ENCODE peak calls at places on chromosomes 13 and 19, in four cellular contexts. U is GM12865, Z is GM23338, B is neural progenitor cell. C is an unnamed sample.

GRCh38 chr13:113063091-113063491 is 42.5 kb upstream of the F7 start:
- DNase-seq in U (no peak), Z (no peak), B (no peak), C (no peak)

GRCh38 chr13:88643233-88643632 is 972.1 kb downstream of the SLITRK5 start:
- DNase-seq in U (no peak), Z (peak), B (no peak), C (no peak)

GRCh38 chr19:36060430-36060829 is 5.7 kb downstream of the WDR62 start:
- DNase-seq in U (peak), Z (peak), B (peak), C (no peak)

GRCh38 chr19:56837492-56837891 is 3.0 kb downstream of the PEG3 start:
- DNase-seq in U (no peak), Z (no peak), B (no peak), C (no peak)

GRCh38 chr13:35489050-35489449 is 12.6 kb upstream of the MAB21L1 start:
- DNase-seq in U (no peak), Z (no peak), B (no peak), C (no peak)

GRCh38 chr13:111485491-111486250 is 165.2 kb downstream of the TEX29 start:
- DNase-seq in U (no peak), Z (no peak), B (no peak), C (peak)

GRCh38 chr13:50125556-50126377 is 110.5 kb downstream of the KCNRG start:
- DNase-seq in U (peak), Z (peak), B (peak), C (peak)

GRCh38 chr13:79589605-79590511 is 108.9 kb downstream of the NDFIP2 start:
- DNase-seq in U (peak), Z (no peak), B (no peak), C (no peak)

GRCh38 chr13:79365981-79366380 is 40.1 kb downstream of the RBM26 start:
- DNase-seq in U (no peak), Z (no peak), B (no peak), C (no peak)

GRCh38 chr13:110964229-110965037 is 49.6 kb upstream of the ANKRD10 start:
- DNase-seq in U (no peak), Z (no peak), B (no peak), C (no peak)

GRCh38 chr13:46339035-46339666 is 47.9 kb downstream of the RUBCNL start:
- DNase-seq in U (peak), Z (no peak), B (no peak), C (no peak)

GRCh38 chr13:93862259-93862658 is 617.2 kb downstream of the DCT start:
- DNase-seq in U (no peak), Z (no peak), B (no peak), C (no peak)

GRCh38 chr19:29665215-29665825 is at the start of gene PLEKHF1:
- DNase-seq in U (peak), Z (peak), B (peak), C (peak)

GRCh38 chr19:36686365-36687213 is 823 bp upstream of the ZNF567 start:
- DNase-seq in U (no peak), Z (peak), B (peak), C (no peak)

GRCh38 chr19:289651-290538 is 1.3 kb downstream of the PLPP2 start:
- DNase-seq in U (peak), Z (peak), B (no peak), C (no peak)

GRCh38 chr13:97692628-97693027 is 258.7 kb downstream of the RAP2A start:
- DNase-seq in U (no peak), Z (no peak), B (no peak), C (no peak)

GRCh38 chr19:47573076-47574026 is at the start of gene ZNF541:
- DNase-seq in U (no peak), Z (peak), B (no peak), C (no peak)

GRCh38 chr13:27919299-27919933 is 384 bp upstream of the PDX1 start:
- DNase-seq in U (peak), Z (no peak), B (no peak), C (no peak)

GRCh38 chr13:41502676-41503075 is 45.3 kb downstream of the RGCC start:
- DNase-seq in U (peak), Z (no peak), B (no peak), C (no peak)

GRCh38 chr13:110138009-110138699 is 168.8 kb downstream of the COL4A1 start:
- DNase-seq in U (peak), Z (peak), B (peak), C (no peak)

GRCh38 chr13:80009760-80010159 is 331.2 kb downstream of the SPRY2 start:
- DNase-seq in U (no peak), Z (no peak), B (no peak), C (no peak)

GRCh38 chr19:51188227-51188559 is 36.7 kb upstream of the CD33 start:
- DNase-seq in U (no peak), Z (no peak), B (no peak), C (no peak)

GRCh38 chr19:50315773-50316448 is 13.3 kb downstream of the KCNC3 start:
- DNase-seq in U (peak), Z (peak), B (peak), C (no peak)

GRCh38 chr13:28313579-28313978 is 175.2 kb downstream of the PAN3 start:
- DNase-seq in U (peak), Z (peak), B (peak), C (no peak)

GRCh38 chr13:41751277-41751676 is 209.6 kb downstream of the VWA8 start:
- DNase-seq in U (no peak), Z (no peak), B (no peak), C (no peak)

GRCh38 chr13:26628706-26629105 is 71.2 kb downstream of the WASF3 start:
- DNase-seq in U (peak), Z (peak), B (peak), C (no peak)

GRCh38 chr19:16041571-16042386 is 34.5 kb upstream of the TPM4 start:
- DNase-seq in U (peak), Z (peak), B (peak), C (peak)

GRCh38 chr13:49093376-49093775 is 117.7 kb downstream of the FNDC3A start:
- DNase-seq in U (no peak), Z (no peak), B (no peak), C (no peak)

GRCh38 chr19:52398091-52398461 is 427 bp downstream of the ZNF528 start:
- DNase-seq in U (no peak), Z (peak), B (peak), C (no peak)

GRCh38 chr19:41427647-41428480 is 690 bp upstream of the B3GNT8 start:
- DNase-seq in U (no peak), Z (peak), B (peak), C (no peak)

GRCh38 chr13:33483471-33483870 is 197.9 kb upstream of the STARD13 start:
- DNase-seq in U (no peak), Z (no peak), B (no peak), C (no peak)

GRCh38 chr13:94711561-94712286 is 621 bp downstream of the SOX21 start:
- DNase-seq in U (no peak), Z (peak), B (peak), C (no peak)

GRCh38 chr13:112032186-112032835 is 34.6 kb upstream of the SOX1 start:
- DNase-seq in U (no peak), Z (no peak), B (no peak), C (no peak)

GRCh38 chr13:76965759-76966421 is 17.6 kb downstream of the ACOD1 start:
- DNase-seq in U (no peak), Z (no peak), B (no peak), C (no peak)

GRCh38 chr19:45099465-45100201 is 6.7 kb downstream of the PPP1R37 start:
- DNase-seq in U (no peak), Z (no peak), B (peak), C (no peak)

DNA sequence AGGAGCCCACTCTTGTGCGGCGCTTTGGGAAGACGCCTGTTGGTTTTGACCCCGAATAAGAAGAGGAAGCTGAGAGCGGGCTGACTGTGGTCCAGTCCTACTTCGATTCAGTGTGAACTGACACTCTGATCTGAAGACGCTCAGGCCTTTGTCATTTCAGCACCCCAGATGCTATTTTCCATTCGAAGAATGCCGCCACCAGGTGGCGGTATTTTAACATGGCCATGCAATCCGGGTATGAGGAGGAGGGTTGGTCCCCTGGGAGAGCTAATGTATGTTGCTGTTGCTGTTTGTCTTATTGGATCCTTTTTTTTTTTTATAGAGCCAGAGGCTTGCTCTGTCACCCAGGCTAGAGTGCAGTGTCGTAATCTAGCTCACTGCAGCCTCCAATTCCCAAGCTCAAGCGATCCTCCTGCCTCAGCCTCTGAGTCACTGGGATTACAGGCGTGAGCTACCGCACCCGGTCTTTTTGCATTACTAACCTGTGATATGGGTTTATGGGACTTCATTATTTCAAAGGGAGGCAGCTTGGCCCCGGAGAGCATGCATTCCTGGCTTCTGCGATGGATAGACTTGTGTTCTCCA is 803 bp upstream of the TIMM44 start:
- DNase-seq in U (peak), Z (peak), B (peak), C (peak)
- TF ChIP-seq CTCF in U (peak), Z (peak), B (peak), C (peak)

GRCh38 chr19:33685541-33685940 is 63.8 kb downstream of the CHST8 start:
- DNase-seq in U (no peak), Z (no peak), B (no peak), C (no peak)

GRCh38 chr19:33684550-33685303 is 63.0 kb downstream of the CHST8 start:
- DNase-seq in U (no peak), Z (no peak), B (peak), C (no peak)

GRCh38 chr19:33681081-33681680 is 59.4 kb downstream of the CHST8 start:
- DNase-seq in U (no peak), Z (no peak), B (no peak), C (no peak)

GRCh38 chr19:33686246-33686645 is 64.5 kb downstream of the CHST8 start:
- DNase-seq in U (no peak), Z (no peak), B (no peak), C (no peak)

DNA sequence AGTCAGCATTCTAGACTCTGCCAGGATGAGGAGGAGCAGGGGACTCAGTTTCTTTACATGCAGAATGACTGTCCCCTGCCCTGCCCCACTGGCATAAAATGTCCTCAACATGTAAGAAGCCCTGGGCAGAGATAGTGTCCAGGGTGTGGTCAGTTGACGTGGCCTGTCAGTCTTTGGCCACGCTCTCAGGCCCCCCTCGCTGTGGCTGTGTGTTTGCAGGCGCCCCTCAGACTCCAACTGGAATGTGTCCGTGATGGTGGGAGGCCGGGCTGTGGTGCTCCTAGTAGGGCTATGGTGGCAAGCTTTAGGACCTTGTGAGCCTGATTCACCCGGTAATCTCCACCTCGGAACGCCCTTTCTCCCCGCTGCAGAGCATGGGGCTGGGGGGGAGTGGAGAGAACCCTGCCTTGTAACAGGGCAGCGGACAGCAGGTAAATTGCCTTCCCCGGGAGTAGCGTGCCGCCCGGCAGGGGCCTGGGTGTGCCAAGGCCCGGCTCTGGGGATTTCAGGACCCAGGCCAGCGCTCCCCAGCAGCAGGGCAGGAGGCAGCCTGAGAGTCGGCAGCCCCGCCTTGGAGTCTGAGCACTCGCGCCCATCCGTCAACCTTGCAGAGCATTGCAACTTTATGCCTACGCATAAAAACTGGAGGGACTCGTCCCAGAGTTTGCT is 62.3 kb downstream of the CHST8 start:
- DNase-seq in U (peak), Z (peak), B (peak), C (no peak)
- TF ChIP-seq CTCF in U (no peak), Z (no peak), B (no peak), C (no peak)

GRCh38 chr13:51780099-51780498 is 23.9 kb downstream of the DHRS12 start:
- DNase-seq in U (no peak), Z (no peak), B (no peak), C (no peak)

GRCh38 chr13:51784097-51784496 is 19.9 kb downstream of the DHRS12 start:
- DNase-seq in U (no peak), Z (no peak), B (no peak), C (no peak)

GRCh38 chr13:51782026-51782710 is 21.8 kb downstream of the DHRS12 start:
- DNase-seq in U (no peak), Z (no peak), B (no peak), C (no peak)

GRCh38 chr13:51783432-51784094 is 20.4 kb downstream of the DHRS12 start:
- DNase-seq in U (no peak), Z (no peak), B (no peak), C (no peak)

GRCh38 chr13:51781246-51782022 is 22.5 kb downstream of the DHRS12 start:
- DNase-seq in U (peak), Z (peak), B (peak), C (no peak)
- TF ChIP-seq CTCF in U (peak), Z (peak), B (peak), C (peak)

GRCh38 chr13:22173605-22174004 is 502.7 kb downstream of the FGF9 start:
- DNase-seq in U (no peak), Z (no peak), B (no peak), C (no peak)

GRCh38 chr13:22176968-22177545 is 506.2 kb downstream of the FGF9 start:
- DNase-seq in U (no peak), Z (no peak), B (no peak), C (no peak)

GRCh38 chr13:22175815-22176214 is 504.9 kb downstream of the FGF9 start:
- DNase-seq in U (no peak), Z (peak), B (no peak), C (no peak)

GRCh38 chr13:22178878-22179277 is 508.0 kb downstream of the FGF9 start:
- DNase-seq in U (no peak), Z (no peak), B (no peak), C (no peak)

DNA sequence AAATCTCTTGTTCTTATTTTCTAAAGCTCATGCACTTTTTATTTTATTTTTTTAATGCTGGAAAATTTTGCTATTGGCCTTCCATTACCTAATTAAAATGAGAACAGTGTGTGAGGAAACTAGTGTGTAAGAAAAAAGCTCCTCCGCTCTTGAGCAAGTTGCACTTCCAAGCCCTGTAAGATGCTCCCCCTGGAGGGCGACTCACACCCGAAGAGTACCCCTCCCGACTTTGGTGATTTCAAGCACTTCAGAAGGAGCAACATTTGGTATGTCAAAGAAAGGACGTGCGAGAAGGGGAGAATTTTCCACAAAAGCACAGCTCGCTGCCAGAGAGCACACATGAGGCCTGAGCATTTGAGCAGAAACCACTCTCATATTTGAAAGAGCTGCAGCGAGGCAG is 504.3 kb downstream of the FGF9 start:
- DNase-seq in U (no peak), Z (peak), B (no peak), C (no peak)
- TF ChIP-seq CTCF in U (no peak), Z (peak), B (peak), C (no peak)

GRCh38 chr19:46347572-46347883 is 641 bp downstream of the PPP5C start:
- DNase-seq in U (no peak), Z (no peak), B (no peak), C (no peak)
- TF ChIP-seq CTCF in U (no peak), Z (no peak), B (no peak), C (peak)

DNA sequence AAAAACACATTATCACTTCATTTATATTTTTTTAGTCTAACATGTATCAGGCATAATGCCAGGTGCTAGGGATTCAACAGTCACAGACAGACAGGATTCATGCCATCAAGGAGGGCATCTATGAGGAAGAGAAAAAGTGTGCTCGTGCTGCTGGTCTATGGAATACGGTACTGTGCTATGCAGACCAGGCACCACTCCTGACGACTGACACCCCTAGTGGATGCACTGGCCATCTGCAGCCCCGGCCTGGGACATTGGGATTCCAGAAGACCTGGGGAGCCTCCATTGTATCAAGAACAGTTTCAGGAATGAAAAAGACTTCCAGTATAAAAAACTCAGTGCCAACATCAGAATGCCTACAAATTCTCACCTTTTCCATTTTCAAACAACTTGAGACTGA is 94.0 kb downstream of the KLF12 start:
- DNase-seq in U (peak), Z (peak), B (peak), C (no peak)
- TF ChIP-seq CTCF in U (peak), Z (peak), B (peak), C (peak)

GRCh38 chr19:13804830-13805683 is 9.8 kb downstream of the ZSWIM4 start:
- DNase-seq in U (no peak), Z (peak), B (peak), C (no peak)
- TF ChIP-seq CTCF in U (no peak), Z (peak), B (peak), C (peak)

GRCh38 chr19:34539396-34539795 is 57.8 kb downstream of the WTIP start:
- DNase-seq in U (no peak), Z (no peak), B (no peak), C (no peak)

GRCh38 chr19:34540811-34541557 is 59.4 kb downstream of the WTIP start:
- DNase-seq in U (no peak), Z (no peak), B (no peak), C (no peak)
- TF ChIP-seq CTCF in U (no peak), Z (no peak), B (no peak), C (no peak)

GRCh38 chr13:102561933-102562332 is 34.9 kb upstream of the TPP2 start:
- DNase-seq in U (no peak), Z (no peak), B (no peak), C (no peak)

GRCh38 chr13:102558029-102558428 is 38.8 kb upstream of the TPP2 start:
- DNase-seq in U (no peak), Z (no peak), B (no peak), C (no peak)

GRCh38 chr13:102550507-102550906 is 46.3 kb upstream of the TPP2 start:
- DNase-seq in U (no peak), Z (peak), B (peak), C (no peak)

GRCh38 chr13:102556806-102557205 is 40.0 kb upstream of the TPP2 start:
- DNase-seq in U (no peak), Z (no peak), B (no peak), C (no peak)

GRCh38 chr13:102555914-102556553 is 40.8 kb upstream of the TPP2 start:
- DNase-seq in U (peak), Z (peak), B (peak), C (no peak)
- TF ChIP-seq CTCF in U (peak), Z (peak), B (peak), C (peak)

GRCh38 chr13:32443111-32443510 is 15.2 kb upstream of the N4BP2L1 start:
- DNase-seq in U (peak), Z (peak), B (no peak), C (no peak)
- TF ChIP-seq CTCF in U (peak), Z (peak), B (no peak), C (peak)

C was measured in type B pancreatic cell.